ENCODE peak calls at places on chromosomes 6 and 20, in eight cellular contexts. G is transverse colon; V is heart left ventricle; A is left cardiac atrium; K is GOT3; W is effector CD4-positive, alpha-beta T cell; Y is left ventricle myocardium superior; N is choroid plexus epithelial cell. O is an unnamed sample.

GRCh38 chr6:14816106-14816864 is 429.6 kb upstream of the JARID2 start:
- DNase-seq in G (no peak), V (no peak), A (no peak), K (no peak), W (no peak), Y (no peak), N (no peak), O (no peak)

GRCh38 chr6:39426057-39426592 is 103.6 kb upstream of the KCNK16 start:
- DNase-seq in G (no peak), V (no peak), A (no peak), K (no peak), W (no peak), Y (no peak), N (peak; percentile 85), O (no peak)

GRCh38 chr6:139392834-139393233 is 18.4 kb upstream of the CITED2 start:
- DNase-seq in G (no peak), V (no peak), A (no peak), K (no peak), W (no peak), Y (no peak), N (peak; percentile 18), O (no peak)

GRCh38 chr20:60054716-60055371 is 96.6 kb downstream of the CDH26 start:
- DNase-seq in G (no peak), V (no peak), A (no peak), K (no peak), W (no peak), Y (no peak), N (no peak), O (peak; percentile 76)

GRCh38 chr20:58231678-58232077 is 3.2 kb upstream of the ANKRD60 start:
- DNase-seq in G (no peak), V (no peak), A (no peak), K (no peak), W (no peak), Y (no peak), N (no peak), O (no peak)

GRCh38 chr6:80720824-80721223 is 614.4 kb downstream of the BCKDHB start:
- DNase-seq in G (no peak), V (no peak), A (no peak), K (no peak), W (no peak), Y (no peak), N (no peak), O (no peak)

GRCh38 chr6:87945181-87945580 is 102.5 kb upstream of the SPACA1 start:
- DNase-seq in G (no peak), V (no peak), A (no peak), K (no peak), W (no peak), Y (no peak), N (no peak), O (no peak)

GRCh38 chr6:165340532-165340931 is 31.1 kb upstream of the C6orf118 start:
- DNase-seq in G (no peak), V (no peak), A (no peak), K (no peak), W (no peak), Y (no peak), N (no peak), O (no peak)

GRCh38 chr6:148671085-148671484 is 75.7 kb upstream of the UST start:
- DNase-seq in G (no peak), V (no peak), A (no peak), K (no peak), W (no peak), Y (no peak), N (no peak), O (no peak)

GRCh38 chr6:69693749-69694148 is 103.1 kb downstream of the LMBRD1 start:
- DNase-seq in G (no peak), V (no peak), A (no peak), K (no peak), W (no peak), Y (no peak), N (peak; percentile 47), O (no peak)

GRCh38 chr6:16725145-16725864 is 36.0 kb downstream of the ATXN1 start:
- DNase-seq in G (no peak), V (no peak), A (no peak), K (no peak), W (no peak), Y (no peak), N (peak; percentile 85), O (no peak)

GRCh38 chr6:119942078-119942752 is 592.7 kb upstream of the MAN1A1 start:
- DNase-seq in G (no peak), V (no peak), A (no peak), K (no peak), W (no peak), Y (no peak), N (no peak), O (no peak)

GRCh38 chr20:41180599-41181333 is 43.4 kb downstream of the PLCG1 start:
- DNase-seq in G (no peak), V (no peak), A (no peak), K (no peak), W (no peak), Y (peak; percentile 10), N (no peak), O (peak; percentile 63)

GRCh38 chr20:56362833-56363413 is 4.1 kb downstream of the FAM210B start:
- DNase-seq in G (no peak), V (no peak), A (no peak), K (no peak), W (no peak), Y (no peak), N (no peak), O (no peak)

GRCh38 chr6:41736207-41736710 is 851 bp upstream of the TFEB start:
- DNase-seq in G (no peak), V (no peak), A (no peak), K (no peak), W (no peak), Y (peak; percentile 3), N (no peak), O (no peak)

GRCh38 chr6:157764346-157765068 is 58.5 kb upstream of the SNX9 start:
- DNase-seq in G (peak; percentile 87), V (peak; percentile 88), A (peak; percentile 80), K (peak; percentile 89), W (peak; percentile 87), Y (peak; percentile 78), N (peak; percentile 100), O (peak; percentile 93)

O was measured in posterior vena cava.